ENCODE peak calls at places on chromosomes 3 and 15, in six cellular contexts. Q is ovary, H is fibroblast of lung, V is tibial artery, G is endodermal cell, M is esophagus squamous epithelium. J is an unnamed sample.

GRCh38 chr3:183975981-183976662 is 41.6 kb downstream of the ABCC5 start:
- DNase-seq in Q (no peak), H (peak; percentile 46), V (no peak), G (no peak), M (no peak), J (no peak)

GRCh38 chr3:159764211-159765024 is 224.2 kb upstream of the IL12A start:
- DNase-seq in Q (peak; percentile 32), H (peak; percentile 77), V (peak; percentile 87), G (no peak), M (no peak), J (peak; percentile 66)

GRCh38 chr3:173221010-173221409 is 80.0 kb upstream of the SPATA16 start:
- DNase-seq in Q (no peak), H (peak; percentile 13), V (no peak), G (peak; percentile 58), M (no peak), J (no peak)

GRCh38 chr3:112132975-112133448 is at the start of gene GCSAM:
- DNase-seq in Q (no peak), H (no peak), V (peak; percentile 68), G (no peak), M (no peak), J (peak; percentile 83)

GRCh38 chr15:51499379-51499976 is 123.1 kb downstream of the DMXL2 start:
- DNase-seq in Q (no peak), H (peak; percentile 39), V (no peak), G (no peak), M (no peak), J (peak; percentile 44)

GRCh38 chr3:113183748-113184661 is 27.4 kb upstream of the BOC start:
- DNase-seq in Q (no peak), H (peak; percentile 31), V (no peak), G (no peak), M (no peak), J (no peak)

GRCh38 chr3:55620361-55621025 is 133.4 kb upstream of the WNT5A start:
- DNase-seq in Q (no peak), H (peak; percentile 88), V (no peak), G (peak; percentile 62), M (no peak), J (peak; percentile 87)

GRCh38 chr15:65110676-65111292 is 4.2 kb downstream of the UBAP1L start:
- DNase-seq in Q (no peak), H (peak; percentile 74), V (peak; percentile 43), G (peak; percentile 50), M (no peak), J (no peak)

GRCh38 chr15:43134157-43134637 is 811 bp downstream of the TMEM62 start:
- DNase-seq in Q (no peak), H (no peak), V (no peak), G (peak; percentile 61), M (no peak), J (no peak)

GRCh38 chr15:57784081-57784488 is 77.6 kb downstream of the POLR2M start:
- DNase-seq in Q (no peak), H (no peak), V (no peak), G (no peak), M (no peak), J (peak; percentile 97)

GRCh38 chr15:81191701-81192100 is 5.0 kb upstream of the IL16 start:
- DNase-seq in Q (no peak), H (no peak), V (no peak), G (no peak), M (no peak), J (no peak)

GRCh38 chr3:128170866-128171516 is 17.7 kb downstream of the EEFSEC start:
- DNase-seq in Q (peak; percentile 73), H (peak; percentile 71), V (no peak), G (peak; percentile 68), M (no peak), J (no peak)

GRCh38 chr15:67080118-67080899 is 14.9 kb downstream of the SMAD3 start:
- DNase-seq in Q (peak; percentile 67), H (peak; percentile 96), V (peak; percentile 76), G (no peak), M (no peak), J (peak; percentile 58)

GRCh38 chr15:67082007-67082536 is 16.7 kb downstream of the SMAD3 start:
- DNase-seq in Q (no peak), H (no peak), V (no peak), G (no peak), M (no peak), J (no peak)

GRCh38 chr15:67080900-67081431 is 15.6 kb downstream of the SMAD3 start:
- DNase-seq in Q (no peak), H (peak; percentile 90), V (no peak), G (no peak), M (peak; percentile 60), J (no peak)

GRCh38 chr15:67077641-67078215 is 12.3 kb downstream of the SMAD3 start:
- DNase-seq in Q (no peak), H (no peak), V (no peak), G (no peak), M (no peak), J (no peak)

GRCh38 chr15:67079361-67079760 is 14.0 kb downstream of the SMAD3 start:
- DNase-seq in Q (no peak), H (no peak), V (no peak), G (no peak), M (no peak), J (no peak)
- H3K4me1 ChIP-seq in Q (peaks cover 44% of the 10 kb centered on the region), H (peaks cover 73% of the 10 kb centered on the region), V (peaks cover 9% of the 10 kb centered on the region), G (peaks cover 10% of the 10 kb centered on the region), M (peaks cover 20% of the 10 kb centered on the region), J (peaks cover 60% of the 10 kb centered on the region)

GRCh38 chr3:45033799-45034198 is 7.7 kb downstream of the CLEC3B start:
- DNase-seq in Q (no peak), H (no peak), V (no peak), G (no peak), M (no peak), J (no peak)

GRCh38 chr3:45035441-45036301 is 9.6 kb downstream of the CLEC3B start:
- DNase-seq in Q (peak; percentile 57), H (no peak), V (no peak), G (peak; percentile 75), M (no peak), J (no peak)

GRCh38 chr3:45031531-45031930 is 5.4 kb downstream of the CLEC3B start:
- DNase-seq in Q (no peak), H (no peak), V (no peak), G (no peak), M (no peak), J (no peak)

GRCh38 chr3:45032113-45032512 is 6.0 kb downstream of the CLEC3B start:
- DNase-seq in Q (no peak), H (no peak), V (no peak), G (no peak), M (no peak), J (no peak)

GRCh38 chr3:45034612-45035252 is 8.6 kb downstream of the CLEC3B start:
- DNase-seq in Q (peak; percentile 34), H (no peak), V (peak; percentile 86), G (no peak), M (no peak), J (no peak)
- H3K27ac ChIP-seq in Q (no peak overlapping the region), H (no peak overlapping the region), V (peak overlapping the region; percentile 22), G (no peak overlapping the region), M (peak overlapping the region; percentile 60), J (no peak overlapping the region)

GRCh38 chr3:53531749-53532148 is 37.3 kb downstream of the CACNA1D start:
- DNase-seq in Q (no peak), H (no peak), V (no peak), G (peak; percentile 59), M (no peak), J (no peak)
- TF ChIP-seq CTCF in Q (no peak), H (no peak), V (no peak), G (no peak), M (peak; percentile 18), J (peak; percentile 18)

DNA sequence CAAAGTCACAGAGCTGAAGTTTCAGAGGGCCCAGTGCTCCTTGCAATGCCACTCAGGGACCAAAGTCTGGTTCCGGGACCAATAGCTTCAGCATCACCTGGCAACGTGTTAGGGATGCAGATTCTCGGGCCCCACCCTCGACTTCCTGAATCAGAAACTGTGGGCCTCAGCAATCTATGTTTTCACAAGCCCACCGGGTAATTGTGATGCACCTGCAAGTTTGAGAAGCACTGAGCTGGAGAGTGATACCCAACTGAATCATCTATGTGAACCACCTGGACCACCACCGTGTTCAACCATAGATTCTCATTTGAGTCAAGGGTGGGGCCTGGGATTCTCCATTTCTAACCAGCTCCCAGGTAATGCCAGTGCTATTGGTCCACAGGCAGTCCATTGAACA is 55.7 kb downstream of the CORO2B start:
- DNase-seq in Q (no peak), H (no peak), V (no peak), G (no peak), M (no peak), J (no peak)
- H3K4me1 ChIP-seq in Q (peaks cover 52% of the 10 kb centered on the region), H (peaks cover 46% of the 10 kb centered on the region), V (no peaks in the 10 kb centered on the region), G (no peaks in the 10 kb centered on the region), M (no peaks in the 10 kb centered on the region), J (peaks cover 9% of the 10 kb centered on the region)

DNA sequence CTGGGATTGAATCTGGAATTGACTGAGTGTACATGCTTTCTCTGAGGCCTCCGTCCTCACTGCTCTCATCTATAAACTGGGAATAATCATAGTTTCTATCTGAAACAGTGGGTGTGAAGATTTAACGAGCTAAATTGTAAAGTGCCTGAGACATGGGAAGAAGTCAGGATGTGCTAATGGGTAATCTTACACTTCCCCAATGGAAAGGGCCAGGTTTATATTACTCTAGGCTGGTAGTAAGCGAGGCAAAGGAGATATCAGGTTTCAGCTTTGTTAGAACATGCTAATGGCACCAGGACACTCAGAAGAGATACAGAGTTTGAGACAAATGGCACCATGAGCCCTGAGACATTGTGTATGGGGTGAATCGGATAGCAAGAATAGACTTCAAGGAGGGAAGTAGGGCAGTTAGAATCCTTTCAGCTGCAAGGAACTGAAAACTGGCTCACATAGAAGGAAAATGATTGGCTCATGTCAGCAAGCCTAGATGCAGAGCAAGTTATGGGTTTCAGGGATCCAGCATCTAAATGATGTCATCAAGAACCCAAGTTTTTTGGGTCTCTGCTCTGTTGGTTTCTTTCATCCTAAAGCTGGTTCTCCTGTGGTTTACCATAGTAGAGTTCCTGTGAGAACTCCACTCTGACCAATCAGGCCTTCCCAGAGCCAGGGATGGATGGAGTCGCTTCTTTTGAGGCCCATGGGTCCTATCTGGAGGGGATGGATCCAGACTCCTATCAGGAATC is 21.8 kb downstream of the FLNB start:
- DNase-seq in Q (no peak), H (no peak), V (no peak), G (no peak), M (no peak), J (no peak)
- H3K27ac ChIP-seq in Q (no peak overlapping the region), H (no peak overlapping the region), V (no peak overlapping the region), G (no peak overlapping the region), M (peak overlapping the region; percentile 6), J (no peak overlapping the region)

DNA sequence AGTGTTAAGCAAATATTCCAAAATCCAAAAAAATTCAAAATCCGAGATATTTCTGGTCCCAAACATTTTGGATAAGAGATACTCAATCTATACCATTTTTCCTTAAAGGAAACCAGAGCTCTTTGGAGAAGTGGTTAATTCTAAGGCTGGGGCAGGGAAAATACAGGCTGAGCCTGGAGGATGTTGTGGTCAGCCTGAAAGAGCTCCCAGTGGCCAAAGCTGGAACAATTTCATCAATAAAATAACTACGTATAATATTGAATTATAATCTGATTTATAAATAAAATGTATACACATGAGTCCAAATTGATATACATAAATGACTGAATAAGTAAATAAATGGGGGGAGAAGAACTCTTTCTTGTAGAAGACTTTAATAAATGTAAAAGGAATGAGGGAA is 24.6 kb downstream of the PPARG start:
- DNase-seq in Q (no peak), H (no peak), V (no peak), G (no peak), M (no peak), J (no peak)
- TF ChIP-seq CTCF in Q (no peak), H (peak; percentile 15), V (no peak), G (peak; percentile 60), M (no peak), J (no peak)